ENCODE peak calls at places on chromosomes 6 and 20, in nine cellular contexts. J, Y, Q, I, V, D, U, M and A are unnamed samples.

GRCh38 chr6:163159110-163159509 is 255.4 kb upstream of the QKI start:
- DNase-seq in D (no peak), Q (no peak), V (no peak), U (no peak), M (no peak), I (no peak), Y (no peak), J (no peak), A (no peak)

GRCh38 chr6:5084787-5085637 is at the start of gene PPP1R3G:
- DNase-seq in U (peak; percentile 64), J (peak; percentile 65), Y (no peak), V (no peak), D (no peak), M (peak; percentile 69), I (peak; percentile 11), Q (peak; percentile 17), A (peak; percentile 45)

GRCh38 chr20:63029358-63030121 is 22.8 kb upstream of the BHLHE23 start:
- DNase-seq in Y (no peak), J (no peak), D (no peak), Q (no peak), M (peak; percentile 4), V (no peak), U (no peak), I (no peak), A (no peak)

GRCh38 chr6:94548211-94548610 is 1029.1 kb upstream of the MANEA start:
- DNase-seq in M (no peak), D (no peak), J (no peak), U (no peak), Q (no peak), Y (no peak), V (no peak), I (no peak), A (no peak)

GRCh38 chr6:116246089-116246488 is 7.8 kb downstream of the TSPYL4 start:
- DNase-seq in J (peak; percentile 87), Q (no peak), M (no peak), I (no peak), D (no peak), V (no peak), U (peak; percentile 23), Y (no peak), A (no peak)

GRCh38 chr20:62745959-62746288 is 37.3 kb downstream of the NTSR1 start:
- DNase-seq in D (no peak), U (no peak), J (no peak), M (peak; percentile 0), V (no peak), Y (no peak), I (no peak), Q (no peak), A (no peak)

GRCh38 chr20:3887870-3888614 is 1.1 kb upstream of the PANK2 start:
- DNase-seq in J (no peak), M (no peak), Y (no peak), Q (no peak), V (no peak), D (no peak), I (no peak), U (peak; percentile 51), A (peak; percentile 52)

GRCh38 chr20:63223121-63223825 is 7.3 kb upstream of the YTHDF1 start:
- DNase-seq in U (peak; percentile 38), J (peak; percentile 30), I (peak; percentile 57), M (no peak), V (no peak), Y (no peak), Q (no peak), D (no peak), A (peak; percentile 70)

GRCh38 chr20:53898558-53898931 is 171.8 kb downstream of the BCAS1 start:
- DNase-seq in V (no peak), D (no peak), M (no peak), Y (no peak), J (no peak), Q (no peak), I (no peak), U (no peak), A (no peak)

GRCh38 chr6:135909737-135910387 is 58.4 kb downstream of the PDE7B start:
- DNase-seq in Y (peak; percentile 47), Q (peak; percentile 43), D (peak; percentile 27), V (peak; percentile 9), J (peak; percentile 36), M (no peak), I (peak; percentile 55), U (peak; percentile 71), A (peak; percentile 41)

GRCh38 chr6:46199387-46199786 is 28.6 kb upstream of the ENPP5 start:
- DNase-seq in Q (no peak), M (no peak), Y (no peak), D (no peak), U (peak; percentile 95), I (no peak), V (no peak), J (no peak), A (no peak)

GRCh38 chr6:166907373-166907841 is 48.9 kb downstream of the RNASET2 start:
- DNase-seq in J (no peak), I (no peak), Y (no peak), D (no peak), M (no peak), U (no peak), Q (no peak), V (no peak), A (no peak)

GRCh38 chr6:4401408-4402367 is 266.3 kb upstream of the ECI2 start:
- DNase-seq in V (no peak), J (peak; percentile 64), Q (no peak), Y (no peak), M (peak; percentile 46), D (no peak), I (no peak), U (no peak), A (no peak)

GRCh38 chr6:131316654-131317053 is 181.4 kb downstream of the AKAP7 start:
- DNase-seq in Q (no peak), J (no peak), Y (no peak), M (no peak), V (no peak), D (no peak), I (no peak), U (no peak), A (no peak)

GRCh38 chr6:352896-353470 is 38.6 kb upstream of the IRF4 start:
- DNase-seq in Q (no peak), J (no peak), U (no peak), V (no peak), I (no peak), D (no peak), Y (no peak), M (no peak), A (no peak)

GRCh38 chr6:43268348-43268685 is 25.0 kb downstream of the TTBK1 start:
- DNase-seq in D (no peak), V (no peak), J (no peak), U (no peak), I (no peak), M (peak; percentile 45), Y (no peak), Q (no peak), A (no peak)

GRCh38 chr6:134730013-134730412 is 219.9 kb downstream of the ALDH8A1 start:
- DNase-seq in M (no peak), Q (no peak), D (no peak), U (no peak), I (no peak), Y (no peak), J (no peak), V (no peak), A (no peak)

GRCh38 chr6:156866181-156866862 is 89.1 kb downstream of the ARID1B start:
- DNase-seq in I (no peak), D (no peak), M (no peak), V (no peak), J (peak; percentile 73), Y (no peak), U (peak; percentile 46), Q (no peak), A (no peak)

GRCh38 chr20:12649234-12649633 is 359.5 kb upstream of the SPTLC3 start:
- DNase-seq in J (no peak), V (no peak), Q (no peak), I (no peak), U (no peak), Y (no peak), D (no peak), M (no peak), A (no peak)

GRCh38 chr6:24911983-24912382 is 23.8 kb downstream of the RIPOR2 start:
- DNase-seq in U (no peak), V (no peak), Q (no peak), M (no peak), D (no peak), I (no peak), J (no peak), Y (no peak), A (no peak)

GRCh38 chr6:104682722-104683643 is 176.7 kb downstream of the HACE1 start:
- DNase-seq in V (no peak), J (peak; percentile 59), D (no peak), M (peak; percentile 38), I (peak; percentile 82), U (peak; percentile 53), Q (peak; percentile 32), Y (peak; percentile 44), A (peak; percentile 53)

GRCh38 chr20:48259456-48259855 is 474.2 kb upstream of the SULF2 start:
- DNase-seq in V (no peak), Q (no peak), Y (no peak), D (no peak), I (no peak), J (no peak), U (no peak), M (no peak), A (no peak)

GRCh38 chr20:63351811-63352591 is 9.1 kb downstream of the CHRNA4 start:
- DNase-seq in U (no peak), Y (no peak), I (no peak), Q (peak; percentile 74), J (no peak), D (no peak), V (no peak), M (peak; percentile 73), A (no peak)

GRCh38 chr6:75906871-75907270 is 157.8 kb downstream of the MYO6 start:
- DNase-seq in J (no peak), M (no peak), Y (no peak), I (no peak), U (no peak), V (no peak), Q (no peak), D (no peak), A (no peak)

GRCh38 chr6:154653853-154654252 is 79.4 kb upstream of the SCAF8 start:
- DNase-seq in D (no peak), Q (no peak), J (peak; percentile 87), Y (no peak), V (no peak), M (no peak), U (peak; percentile 81), I (no peak), A (peak; percentile 56)

GRCh38 chr6:105492706-105493673 is 90.1 kb upstream of the PREP start:
- DNase-seq in M (no peak), D (no peak), V (no peak), U (peak; percentile 30), J (peak; percentile 47), Y (no peak), Q (no peak), I (no peak), A (no peak)

GRCh38 chr6:133889557-133890301 is 816 bp downstream of the TCF21 start:
- DNase-seq in V (no peak), Q (no peak), I (peak; percentile 13), M (peak; percentile 36), Y (no peak), D (no peak), J (peak; percentile 73), U (no peak), A (peak; percentile 56)

GRCh38 chr6:100986921-100987320 is 105.8 kb upstream of the ASCC3 start:
- DNase-seq in Q (no peak), V (no peak), I (no peak), M (no peak), D (no peak), J (no peak), Y (no peak), U (no peak), A (no peak)

GRCh38 chr6:16704706-16705402 is 56.4 kb downstream of the ATXN1 start:
- DNase-seq in Q (no peak), U (peak; percentile 74), Y (no peak), D (no peak), J (peak; percentile 79), I (peak; percentile 66), V (no peak), M (no peak), A (no peak)